ENCODE peak calls at places on chromosomes 3 and 15, in ten cellular contexts. X is stimulated activated CD8-positive, alpha-beta memory T cell treated with anti-CD3 and anti-CD28 coated beads, Interleukin-2, amount 100 ng/mL, for 48 hours; O is Kasumi-1; P is fibroblast of the aortic adventitia; F is brain pericyte; D is PC-3; Z is Ammon's horn; H is COR-L47; I is neural crest cell; R is endothelial cell. A is an unnamed sample.

GRCh38 chr3:101195951-101196713 is 124.2 kb downstream of the IMPG2 start:
- DNase-seq in O (peak), R (no peak), F (no peak), H (peak), D (peak), P (peak), I (no peak), Z (peak), X (no peak), A (peak)

GRCh38 chr3:186582541-186582940 is 12.0 kb downstream of the DNAJB11 start:
- DNase-seq in D (no peak), H (no peak), O (no peak), Z (no peak), X (no peak), F (no peak), R (no peak), P (no peak), I (no peak), A (no peak)

GRCh38 chr3:35648347-35648746 is 9.0 kb downstream of the ARPP21 start:
- DNase-seq in Z (no peak), H (no peak), O (no peak), F (no peak), R (no peak), D (no peak), P (peak), I (no peak), X (no peak), A (peak)

GRCh38 chr3:69842789-69843188 is 103.5 kb downstream of the MITF start:
- DNase-seq in F (no peak), R (no peak), X (no peak), O (no peak), Z (no peak), I (no peak), H (no peak), D (no peak), P (no peak), A (no peak)

GRCh38 chr3:45778761-45779201 is 17.6 kb downstream of the SLC6A20 start:
- DNase-seq in X (no peak), H (no peak), I (no peak), O (no peak), F (no peak), R (no peak), D (no peak), Z (no peak), P (no peak), A (no peak)

GRCh38 chr3:4351872-4352271 is 48.7 kb downstream of the SETMAR start:
- DNase-seq in Z (no peak), H (no peak), F (no peak), O (no peak), X (no peak), D (no peak), R (no peak), P (no peak), I (no peak), A (no peak)

GRCh38 chr3:58623961-58624360 is 42.6 kb downstream of the FAM3D start:
- DNase-seq in R (no peak), D (no peak), F (no peak), H (no peak), X (no peak), Z (no peak), O (no peak), I (no peak), P (peak), A (no peak)

GRCh38 chr3:197545111-197545510 is 10.7 kb downstream of the BDH1 start:
- DNase-seq in Z (no peak), D (no peak), F (no peak), P (no peak), O (no peak), H (no peak), X (no peak), R (no peak), I (no peak), A (no peak)

GRCh38 chr15:34358367-34358766 is 8.6 kb downstream of the LPCAT4 start:
- DNase-seq in R (no peak), X (no peak), I (no peak), Z (no peak), F (no peak), D (peak), P (no peak), O (peak), H (no peak), A (no peak)

GRCh38 chr3:23608650-23609049 is 197.1 kb upstream of the UBE2E1 start:
- DNase-seq in O (no peak), X (no peak), F (no peak), R (no peak), I (no peak), D (no peak), P (no peak), H (no peak), Z (no peak), A (no peak)

GRCh38 chr3:127263037-127263436 is 24.8 kb downstream of the PRR20G start:
- DNase-seq in I (no peak), Z (no peak), D (no peak), X (no peak), F (no peak), H (no peak), O (no peak), P (no peak), R (no peak), A (no peak)

GRCh38 chr3:163368168-163368567 is 1710.1 kb downstream of the SI start:
- DNase-seq in D (peak), F (no peak), I (no peak), O (no peak), H (no peak), R (no peak), Z (no peak), P (no peak), X (no peak), A (peak)

GRCh38 chr3:26236991-26237682 is 385.4 kb upstream of the LRRC3B start:
- DNase-seq in O (no peak), I (no peak), P (no peak), F (no peak), D (no peak), Z (no peak), R (no peak), X (no peak), H (no peak), A (no peak)

GRCh38 chr15:37995461-37996347 is 61.3 kb downstream of the TMCO5A start:
- DNase-seq in Z (peak), R (peak), O (no peak), X (no peak), H (no peak), P (peak), D (peak), F (peak), I (peak), A (peak)